ENCODE peak calls at places on chromosomes 4 and X, in four cellular contexts. E is HepG2, O is K562, Z is GM12878. F is an unnamed sample.

GRCh38 chr4:66187175-66187720 is 517.0 kb upstream of the EPHA5 start:
- DNase-seq in E (no peak), O (no peak), Z (no peak), F (no peak)

GRCh38 chrX:38654302-38654701 is 93.0 kb downstream of the TSPAN7 start:
- DNase-seq in E (peak), O (peak), Z (no peak), F (peak)

GRCh38 chr4:86496094-86497060 is 97.7 kb upstream of the PTPN13 start:
- DNase-seq in E (no peak), O (peak), Z (no peak), F (peak)

GRCh38 chr4:25928320-25928955 is 14.4 kb downstream of the SMIM20 start:
- DNase-seq in E (no peak), O (no peak), Z (no peak), F (no peak)

GRCh38 chr4:83961575-83961974 is 425.7 kb downstream of the GPAT3 start:
- DNase-seq in E (no peak), O (peak), Z (no peak), F (no peak)

GRCh38 chr4:40845136-40845910 is 95.6 kb downstream of the NSUN7 start:
- DNase-seq in E (no peak), O (no peak), Z (no peak), F (no peak)

GRCh38 chr4:30875659-30876269 is 155.6 kb downstream of the PCDH7 start:
- DNase-seq in E (no peak), O (no peak), Z (no peak), F (no peak)

GRCh38 chr4:35697203-35697736 is 547.0 kb downstream of the ARAP2 start:
- DNase-seq in E (no peak), O (no peak), Z (peak), F (no peak)

GRCh38 chr4:3705236-3705987 is 60.8 kb upstream of the ADRA2C start:
- DNase-seq in E (no peak), O (no peak), Z (no peak), F (no peak)

GRCh38 chr4:169940460-169940859 is 85.7 kb downstream of the MFAP3L start:
- DNase-seq in E (no peak), O (no peak), Z (no peak), F (peak)

GRCh38 chr4:6689506-6689960 is 4.1 kb upstream of the S100P start:
- DNase-seq in E (peak), O (no peak), Z (no peak), F (no peak)

GRCh38 chr4:150123982-150124670 is 45.9 kb downstream of the DCLK2 start:
- DNase-seq in E (no peak), O (no peak), Z (no peak), F (no peak)

GRCh38 chrX:72030431-72030830 is 101.3 kb downstream of the RTL5 start:
- DNase-seq in E (peak), O (no peak), Z (no peak), F (no peak)

GRCh38 chr4:337143-337931 is at the start of gene ZNF141:
- DNase-seq in E (no peak), O (no peak), Z (peak), F (peak)

GRCh38 chr4:173446416-173446815 is 47.5 kb upstream of the SCRG1 start:
- DNase-seq in E (no peak), O (no peak), Z (no peak), F (no peak)

GRCh38 chr4:139229534-139230039 is 50.4 kb downstream of the MGARP start:
- DNase-seq in E (peak), O (peak), Z (no peak), F (peak)

GRCh38 chr4:52572936-52573485 is 86.1 kb downstream of the USP46 start:
- DNase-seq in E (no peak), O (no peak), Z (no peak), F (no peak)

GRCh38 chr4:160020804-160021203 is 917.9 kb downstream of the RAPGEF2 start:
- DNase-seq in E (no peak), O (no peak), Z (no peak), F (no peak)

DNA sequence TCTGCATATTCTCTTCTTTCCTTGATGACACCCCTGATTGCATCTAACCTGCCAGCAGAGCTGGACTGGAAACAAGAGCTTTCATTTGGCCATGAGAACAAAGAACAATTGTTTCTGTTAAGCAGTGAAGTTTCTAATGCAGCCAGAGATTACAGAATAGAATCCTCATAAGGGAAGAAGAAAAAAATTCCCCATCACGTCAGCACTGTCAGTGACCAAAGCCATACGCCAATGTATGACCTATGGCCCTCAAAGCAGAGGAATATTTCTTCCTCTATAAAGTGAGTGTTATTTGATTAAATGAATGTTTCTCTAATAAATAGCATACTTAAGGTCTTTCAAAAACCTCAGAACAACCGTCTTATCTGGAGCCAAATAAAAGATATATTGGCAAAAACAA is 529.0 kb upstream of the INTU start:
- DNase-seq in E (no peak), O (no peak), Z (no peak), F (no peak)
- TF ChIP-seq POLR2AphosphoS5 in E (no peak), O (no peak), Z (no peak), F (no peak)

DNA sequence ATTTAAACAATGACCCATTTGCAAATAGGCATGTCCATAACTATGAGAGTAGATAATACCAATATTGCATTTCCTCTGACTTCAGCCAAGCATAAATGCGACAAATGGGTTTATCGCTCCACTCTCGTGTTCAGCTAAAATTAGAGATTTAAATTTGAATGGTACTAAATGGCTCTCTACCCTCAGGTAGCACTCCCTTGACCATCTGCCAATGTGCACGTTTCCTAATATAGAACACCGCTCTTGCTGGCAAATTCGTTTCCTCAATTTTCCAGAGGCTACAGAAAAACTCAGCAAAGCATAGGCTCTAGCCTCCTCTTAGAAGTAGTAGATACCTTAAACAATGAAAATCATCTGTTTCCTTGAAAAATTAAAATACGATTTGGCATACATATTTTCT is 251.6 kb downstream of the ADGRA3 start:
- DNase-seq in E (no peak), O (no peak), Z (no peak), F (no peak)
- TF ChIP-seq JUNB in E (no peak), O (no peak), Z (no peak), F (no peak)

GRCh38 chrX:24426921-24427746 is 38.0 kb upstream of the PDK3 start:
- DNase-seq in E (peak), O (no peak), Z (no peak), F (no peak)
- TF ChIP-seq POLR2AphosphoS5 in E (no peak), O (no peak), Z (no peak), F (no peak)

GRCh38 chr4:22921891-22922290 is 229.2 kb downstream of the GBA3 start:
- DNase-seq in E (no peak), O (no peak), Z (no peak), F (no peak)
- TF ChIP-seq JUNB in E (no peak), O (no peak), Z (no peak), F (no peak)

DNA sequence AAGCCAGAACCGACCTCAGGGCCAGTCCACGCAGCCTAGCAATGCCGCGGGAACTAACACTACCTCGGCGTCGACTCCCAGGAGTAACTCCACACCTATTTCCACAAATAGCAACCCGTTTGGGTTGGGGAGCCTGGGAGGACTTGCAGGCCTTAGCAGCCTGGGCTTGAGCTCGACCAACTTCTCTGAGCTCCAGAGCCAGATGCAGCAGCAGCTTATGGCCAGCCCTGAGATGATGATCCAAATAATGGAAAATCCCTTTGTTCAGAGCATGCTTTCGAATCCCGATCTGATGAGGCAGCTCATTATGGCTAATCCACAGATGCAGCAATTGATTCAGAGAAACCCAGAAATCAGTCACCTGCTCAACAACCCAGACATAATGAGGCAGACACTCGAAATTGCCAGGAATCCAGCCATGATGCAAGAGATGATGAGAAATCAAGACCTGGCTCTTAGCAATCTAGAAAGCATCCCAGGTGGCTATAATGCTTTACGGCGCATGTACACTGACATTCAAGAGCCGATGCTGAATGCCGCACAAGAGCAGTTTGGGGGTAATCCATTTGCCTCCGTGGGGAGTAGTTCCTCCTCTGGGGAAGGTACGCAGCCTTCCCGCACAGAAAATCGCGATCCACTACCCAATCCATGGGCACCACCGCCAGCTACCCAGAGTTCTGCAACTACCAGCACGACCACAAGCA is 907 bp downstream of the UBQLN2 start:
- DNase-seq in E (peak), O (peak), Z (no peak), F (peak)
- TF ChIP-seq POLR2AphosphoS5 in E (no peak), O (no peak), Z (no peak), F (peak)

DNA sequence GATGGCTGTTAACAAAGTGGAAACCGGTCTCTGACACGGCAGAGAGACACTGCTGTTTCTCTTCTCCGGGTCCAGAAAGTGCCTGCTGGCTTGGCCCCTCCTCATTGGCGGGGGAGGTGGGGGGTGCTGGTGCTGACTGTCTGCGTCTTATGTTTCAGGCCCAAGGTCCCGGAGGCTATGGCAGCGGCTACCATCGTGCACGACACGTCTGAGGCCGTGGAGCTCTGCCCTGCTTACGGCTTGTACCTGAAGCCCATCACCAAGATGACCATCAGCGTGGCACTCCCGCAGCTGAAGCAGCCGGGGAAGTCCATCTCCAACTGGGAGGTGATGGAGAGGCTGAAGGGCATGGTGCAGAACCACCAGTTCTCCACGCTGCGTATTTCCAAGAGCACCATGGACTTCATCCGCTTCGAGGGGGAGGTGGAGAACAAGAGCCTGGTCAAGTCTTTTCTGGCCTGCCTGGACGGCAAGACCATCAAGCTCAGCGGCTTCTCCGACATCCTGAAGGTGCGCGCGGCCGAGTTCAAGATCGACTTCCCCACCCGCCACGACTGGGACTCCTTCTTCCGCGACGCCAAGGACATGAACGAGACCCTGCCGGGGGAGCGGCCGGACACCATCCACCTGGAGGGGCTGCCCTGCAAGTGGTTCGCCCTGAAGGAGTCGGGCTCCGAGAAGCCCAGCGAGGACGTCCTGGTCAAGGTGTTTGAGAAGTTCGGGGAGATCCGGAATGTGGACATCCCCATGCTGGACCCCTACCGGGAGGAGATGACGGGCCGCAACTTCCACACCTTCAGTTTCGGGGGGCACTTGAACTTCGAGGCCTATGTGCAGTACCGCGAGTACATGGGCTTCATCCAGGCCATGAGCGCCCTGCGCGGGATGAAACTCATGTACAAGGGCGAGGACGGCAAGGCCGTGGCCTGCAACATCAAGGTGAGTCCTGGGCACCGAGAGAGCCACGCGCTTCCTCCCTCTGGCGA is 2.2 kb downstream of the AKAP17A start:
- DNase-seq in E (no peak), O (no peak), Z (no peak), F (no peak)
- TF ChIP-seq JUNB in E (no peak), O (no peak), Z (no peak), F (no peak)

DNA sequence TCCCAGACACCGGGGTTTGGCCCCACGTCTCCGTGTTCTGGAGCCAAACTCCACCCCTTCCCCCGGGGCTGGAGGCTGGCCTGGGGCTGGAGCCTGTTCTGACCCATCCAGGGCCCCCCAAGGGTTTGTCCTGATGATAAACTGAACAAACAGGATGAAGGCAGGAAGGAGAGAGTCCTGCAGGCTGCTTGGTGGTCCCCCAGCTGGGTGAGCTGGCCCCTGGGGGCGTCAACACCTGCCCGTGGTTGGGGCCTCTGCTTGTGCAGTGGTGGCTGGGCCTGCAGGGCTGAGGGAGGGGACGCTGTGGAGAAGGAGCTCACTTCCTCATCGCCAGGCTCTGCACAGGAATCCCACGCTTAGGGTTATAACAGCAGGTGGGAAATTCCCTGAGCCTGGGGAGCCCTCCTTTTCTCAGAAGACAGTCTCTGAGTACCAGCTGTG is 2.3 kb downstream of the SH3TC1 start:
- DNase-seq in E (no peak), O (no peak), Z (peak), F (no peak)
- TF ChIP-seq POLR2AphosphoS5 in E (no peak), O (no peak), Z (peak), F (no peak)

GRCh38 chrX:136714626-136715599 is 65.8 kb downstream of the ARHGEF6 start:
- DNase-seq in E (no peak), O (no peak), Z (no peak), F (no peak)
- TF ChIP-seq JUNB in E (no peak), O (no peak), Z (no peak), F (no peak)

DNA sequence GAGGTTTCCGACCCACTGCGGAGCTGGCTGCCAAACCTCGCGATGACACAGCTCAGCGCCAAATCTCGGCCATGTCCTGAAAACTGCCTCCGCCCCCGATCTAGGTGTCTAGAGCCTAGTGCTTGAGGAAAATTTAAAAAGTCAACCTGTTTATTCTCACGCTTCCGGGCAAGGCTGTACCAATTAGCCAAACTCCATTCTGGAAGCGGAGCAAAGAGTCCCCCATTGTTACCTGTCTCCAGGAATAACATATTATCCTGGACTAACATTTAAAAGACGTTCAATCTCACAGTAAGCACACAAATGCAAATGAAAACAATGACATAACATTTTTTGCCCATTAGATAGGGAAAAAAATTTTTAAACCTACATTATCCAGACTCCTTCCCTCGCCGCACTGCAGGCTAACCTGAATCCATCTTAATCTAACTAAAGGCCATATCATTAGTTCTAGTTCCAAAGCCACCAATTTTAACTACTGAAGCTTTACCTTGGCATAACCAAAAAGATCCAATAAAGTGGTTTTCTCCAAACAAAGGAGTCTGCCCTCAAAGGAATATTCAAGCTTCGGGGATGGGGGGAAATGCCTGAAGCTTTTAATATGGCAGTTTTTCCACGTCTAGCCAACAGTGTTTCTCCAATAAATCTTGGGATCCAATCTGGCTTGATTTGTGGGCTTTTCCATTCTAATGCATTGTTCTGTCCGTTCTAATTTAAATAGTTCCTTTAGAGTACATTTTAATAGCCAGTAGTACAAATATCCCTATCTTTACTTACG is 1.9 kb downstream of the HUWE1 start:
- DNase-seq in E (no peak), O (no peak), Z (no peak), F (peak)
- TF ChIP-seq POLR2AphosphoS5 in E (no peak), O (no peak), Z (no peak), F (no peak)

DNA sequence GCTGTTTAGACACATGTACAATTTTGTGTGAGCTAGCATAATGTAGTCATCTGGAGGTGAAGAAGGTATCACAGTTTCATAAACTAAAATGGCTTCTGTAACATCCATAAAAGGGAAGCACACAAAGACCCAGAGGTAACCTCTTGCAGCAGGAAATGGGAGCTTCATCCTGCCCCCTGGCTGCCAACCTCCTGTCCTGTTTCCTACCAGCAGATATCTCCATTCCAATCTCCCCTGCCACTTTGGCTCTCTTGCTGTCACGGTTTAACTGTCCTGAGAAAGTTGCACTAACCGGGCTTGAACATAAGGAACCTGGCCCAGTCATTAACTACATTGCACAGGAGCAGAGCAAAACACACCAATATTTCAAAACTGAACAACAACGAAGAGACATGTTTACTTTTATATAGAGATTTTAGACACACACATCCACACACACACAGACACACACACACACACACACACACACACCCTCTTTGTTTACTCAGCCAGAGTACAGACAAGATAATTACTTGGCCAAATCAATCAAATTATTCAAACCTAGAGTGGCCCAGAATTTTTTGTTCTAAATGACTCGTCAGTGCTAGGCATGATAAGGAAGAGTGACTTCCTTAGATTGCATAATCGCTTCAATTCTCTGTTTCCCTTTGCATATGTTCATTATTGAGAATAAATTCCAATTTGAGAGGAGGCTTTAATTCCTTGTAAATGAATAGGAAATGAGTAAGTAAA is 24.2 kb downstream of the MID2 start:
- DNase-seq in E (no peak), O (no peak), Z (no peak), F (peak)
- TF ChIP-seq JUNB in E (no peak), O (no peak), Z (no peak), F (no peak)

F was measured in GM23338.